ENCODE peak calls at places on chromosome 12, in eight cellular contexts. Z is NAMALWA; C is amniotic epithelial cell; B is SHP77 treated with DMSO at 0.1 percent for 48 hours; D is mucosa of gallbladder; E is activated B cell treated with CpG ODN at 0.5 μM for 24 hours; U is stimulated activated CD4-positive, alpha-beta T cell treated with anti-CD3 and anti-CD28 coated beads, Interleukin-4, amount 100 ng/mL, for 4 hours; L is endothelial cell. F is an unnamed sample.

GRCh38 chr12:58648151-58648550 is 272.2 kb downstream of the LRIG3 start:
- DNase-seq in Z (no peak), C (no peak), B (no peak), D (no peak), E (no peak), U (no peak), L (no peak), F (no peak)

GRCh38 chr12:66188584-66189475 is at the start of gene IRAK3:
- DNase-seq in Z (no peak), C (peak; percentile 50), B (no peak), D (peak; percentile 78), E (peak; percentile 48), U (peak; percentile 11), L (peak; percentile 50), F (peak; percentile 96)

GRCh38 chr12:75635606-75636444 is 124.4 kb upstream of the KRR1 start:
- DNase-seq in Z (no peak), C (peak; percentile 97), B (no peak), D (no peak), E (no peak), U (no peak), L (no peak), F (no peak)

GRCh38 chr12:96241484-96242256 is 47.5 kb downstream of the ELK3 start:
- DNase-seq in Z (no peak), C (peak; percentile 84), B (no peak), D (peak; percentile 61), E (no peak), U (peak; percentile 57), L (no peak), F (no peak)

GRCh38 chr12:2074792-2075191 is 22.0 kb downstream of the CACNA1C start:
- DNase-seq in Z (no peak), C (no peak), B (no peak), D (no peak), E (no peak), U (no peak), L (no peak), F (no peak)

GRCh38 chr12:96427269-96427729 is 27.1 kb upstream of the CDK17 start:
- DNase-seq in Z (no peak), C (peak; percentile 100), B (no peak), D (peak; percentile 29), E (no peak), U (peak; percentile 12), L (peak; percentile 16), F (no peak)

GRCh38 chr12:53991077-53991460 is 6.1 kb downstream of the HOXC10 start:
- DNase-seq in Z (no peak), C (no peak), B (no peak), D (no peak), E (no peak), U (no peak), L (no peak), F (no peak)

GRCh38 chr12:17918013-17918412 is 172.0 kb downstream of the RERGL start:
- DNase-seq in Z (no peak), C (no peak), B (no peak), D (no peak), E (no peak), U (no peak), L (no peak), F (no peak)

GRCh38 chr12:109818900-109819500 is 14.2 kb downstream of the TRPV4 start:
- DNase-seq in Z (no peak), C (peak; percentile 41), B (no peak), D (no peak), E (no peak), U (no peak), L (no peak), F (no peak)

GRCh38 chr12:6263931-6264330 is 46.6 kb upstream of the PLEKHG6 start:
- DNase-seq in Z (no peak), C (peak; percentile 86), B (no peak), D (no peak), E (no peak), U (no peak), L (no peak), F (no peak)

GRCh38 chr12:79381246-79382208 is 309.2 kb downstream of the PAWR start:
- DNase-seq in Z (no peak), C (no peak), B (no peak), D (no peak), E (no peak), U (no peak), L (no peak), F (no peak)